ENCODE peak calls at places on chromosome 2, in six cellular contexts. W is GM23338, Q is keratinocyte, Y is PC-9, I is tibial nerve, S is cardiac muscle cell. E is an unnamed sample.

GRCh38 chr2:171557363-171557762 is 35.1 kb downstream of the CYBRD1 start:
- DNase-seq in W (no peak), Q (no peak), Y (no peak), I (no peak), S (no peak), E (no peak)

GRCh38 chr2:168490916-168491605 is 35.0 kb downstream of the CERS6 start:
- DNase-seq in W (no peak), Q (no peak), Y (no peak), I (no peak), S (no peak), E (no peak)

GRCh38 chr2:132651115-132652099 is 18.6 kb downstream of the LYPD1 start:
- DNase-seq in W (peak; percentile 64), Q (no peak), Y (no peak), I (no peak), S (peak; percentile 60), E (no peak)

GRCh38 chr2:99562516-99562915 is 72.7 kb upstream of the REV1 start:
- DNase-seq in W (no peak), Q (no peak), Y (no peak), I (no peak), S (no peak), E (no peak)

GRCh38 chr2:24454258-24454657 is 36.8 kb upstream of the NCOA1 start:
- DNase-seq in W (no peak), Q (no peak), Y (no peak), I (no peak), S (peak; percentile 71), E (no peak)

GRCh38 chr2:46309052-46309953 is 12.1 kb downstream of the EPAS1 start:
- DNase-seq in W (no peak), Q (peak; percentile 93), Y (peak; percentile 52), I (no peak), S (peak; percentile 42), E (no peak)

GRCh38 chr2:54572636-54573531 is 116.8 kb downstream of the SPTBN1 start:
- DNase-seq in W (no peak), Q (no peak), Y (peak; percentile 61), I (no peak), S (peak; percentile 37), E (no peak)

GRCh38 chr2:172445851-172446250 is 18.5 kb downstream of the ITGA6 start:
- DNase-seq in W (no peak), Q (no peak), Y (no peak), I (no peak), S (peak; percentile 37), E (no peak)

GRCh38 chr2:41736105-41736567 is 311.7 kb upstream of the PKDCC start:
- DNase-seq in W (no peak), Q (no peak), Y (no peak), I (no peak), S (no peak), E (no peak)

GRCh38 chr2:88329815-88330603 is 122.5 kb downstream of the FOXI3 start:
- DNase-seq in W (peak; percentile 73), Q (peak; percentile 11), Y (peak; percentile 70), I (no peak), S (peak; percentile 2), E (no peak)

GRCh38 chr2:74037379-74037860 is 52.7 kb downstream of the TET3 start:
- DNase-seq in W (no peak), Q (no peak), Y (no peak), I (no peak), S (peak; percentile 84), E (peak; percentile 11)

GRCh38 chr2:62577994-62578836 is 72.2 kb upstream of the TMEM17 start:
- DNase-seq in W (no peak), Q (peak; percentile 77), Y (peak; percentile 98), I (no peak), S (peak; percentile 61), E (peak; percentile 50)

GRCh38 chr2:64999754-65000153 is 10.6 kb downstream of the SLC1A4 start:
- DNase-seq in W (no peak), Q (no peak), Y (no peak), I (no peak), S (no peak), E (no peak)

GRCh38 chr2:119809329-119810038 is 49.8 kb downstream of the PTPN4 start:
- DNase-seq in W (no peak), Q (no peak), Y (no peak), I (no peak), S (peak; percentile 89), E (peak; percentile 30)

GRCh38 chr2:8043295-8043694 is 638.6 kb upstream of the ID2 start:
- DNase-seq in W (no peak), Q (no peak), Y (no peak), I (no peak), S (no peak), E (no peak)

GRCh38 chr2:53435610-53436009 is 332.0 kb upstream of the CHAC2 start:
- DNase-seq in W (no peak), Q (no peak), Y (no peak), I (no peak), S (no peak), E (no peak)

GRCh38 chr2:227248876-227249275 is 76.2 kb upstream of the MFF start:
- DNase-seq in W (no peak), Q (no peak), Y (no peak), I (no peak), S (no peak), E (no peak)

GRCh38 chr2:190637331-190637734 is 11.6 kb upstream of the NAB1 start:
- DNase-seq in W (no peak), Q (no peak), Y (no peak), I (no peak), S (peak; percentile 72), E (no peak)

GRCh38 chr2:195162918-195163317 is 494.1 kb upstream of the SLC39A10 start:
- DNase-seq in W (no peak), Q (no peak), Y (no peak), I (no peak), S (no peak), E (no peak)

GRCh38 chr2:172128484-172128883 is 25.8 kb upstream of the DLX2 start:
- DNase-seq in W (no peak), Q (no peak), Y (peak; percentile 59), I (no peak), S (no peak), E (no peak)

GRCh38 chr2:239756392-239757153 is 268.6 kb downstream of the NDUFA10 start:
- DNase-seq in W (no peak), Q (no peak), Y (no peak), I (no peak), S (peak; percentile 65), E (no peak)

GRCh38 chr2:46947841-46948240 is 32.2 kb upstream of the MCFD2 start:
- DNase-seq in W (no peak), Q (no peak), Y (no peak), I (no peak), S (no peak), E (no peak)

GRCh38 chr2:1626271-1626681 is 118.0 kb downstream of the PXDN start:
- DNase-seq in W (no peak), Q (no peak), Y (peak; percentile 51), I (no peak), S (no peak), E (no peak)

GRCh38 chr2:46413631-46414030 is 65.7 kb upstream of the TMEM247 start:
- DNase-seq in W (no peak), Q (no peak), Y (peak; percentile 86), I (no peak), S (no peak), E (no peak)

GRCh38 chr2:210475726-210476125 is 833 bp downstream of the LANCL1 start:
- DNase-seq in W (no peak), Q (no peak), Y (no peak), I (no peak), S (no peak), E (no peak)

GRCh38 chr2:37167636-37168182 is 10.9 kb upstream of the EIF2AK2 start:
- DNase-seq in W (no peak), Q (no peak), Y (peak; percentile 55), I (no peak), S (no peak), E (no peak)

GRCh38 chr2:109081374-109081773 is 47.6 kb upstream of the SH3RF3 start:
- DNase-seq in W (no peak), Q (no peak), Y (no peak), I (no peak), S (no peak), E (no peak)

GRCh38 chr2:231427116-231427515 is 31.6 kb downstream of the B3GNT7 start:
- DNase-seq in W (no peak), Q (no peak), Y (no peak), I (no peak), S (no peak), E (no peak)

GRCh38 chr2:231425291-231425810 is 29.8 kb downstream of the B3GNT7 start:
- DNase-seq in W (no peak), Q (no peak), Y (no peak), I (no peak), S (no peak), E (no peak)

GRCh38 chr2:231421051-231421580 is 25.6 kb downstream of the B3GNT7 start:
- DNase-seq in W (no peak), Q (no peak), Y (no peak), I (no peak), S (no peak), E (no peak)

GRCh38 chr2:231425811-231426703 is 30.5 kb downstream of the B3GNT7 start:
- DNase-seq in W (peak; percentile 25), Q (no peak), Y (peak; percentile 79), I (no peak), S (no peak), E (no peak)

DNA sequence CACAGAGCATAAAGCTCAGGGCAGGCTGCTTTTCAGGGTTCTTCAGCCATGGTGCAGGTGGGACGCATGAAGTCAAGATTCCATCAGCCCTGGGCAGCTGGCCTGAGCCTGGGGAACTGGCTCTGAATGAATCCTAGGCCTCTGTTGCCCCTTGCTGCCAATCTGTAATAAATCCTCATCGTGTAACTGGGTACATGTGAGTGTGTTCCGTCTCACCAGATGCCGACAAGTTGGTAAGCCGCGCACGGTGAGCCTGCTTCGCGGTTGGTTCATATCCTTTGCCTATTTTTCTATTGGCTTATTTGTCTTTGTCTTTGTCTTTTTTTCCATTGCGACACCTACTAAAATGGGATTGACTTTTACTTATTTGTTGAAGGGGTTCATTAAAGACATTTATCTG is 27.7 kb downstream of the B3GNT7 start:
- DNase-seq in W (no peak), Q (no peak), Y (no peak), I (no peak), S (no peak), E (no peak)
- H3K4me3 ChIP-seq in W (no peak overlapping the region), Q (no peak overlapping the region), Y (no peak overlapping the region), I (no peak overlapping the region), S (no peak overlapping the region), E (no peak overlapping the region)

GRCh38 chr2:26660363-26660962 is 19.3 kb upstream of the CIB4 start:
- DNase-seq in W (no peak), Q (no peak), Y (no peak), I (no peak), S (no peak), E (no peak)
- H3K27me3 ChIP-seq in W (no peaks in the 10 kb centered on the region), Q (no peaks in the 10 kb centered on the region), Y (peaks cover 7% of the 10 kb centered on the region), I (no peaks in the 10 kb centered on the region), S (no peaks in the 10 kb centered on the region), E (peaks cover 14% of the 10 kb centered on the region)

GRCh38 chr2:189558516-189559263 is 21.9 kb downstream of the SLC40A1 start:
- DNase-seq in W (peak; percentile 26), Q (no peak), Y (no peak), I (no peak), S (no peak), E (no peak)
- TF ChIP-seq CTCF in W (no peak), Q (no peak), Y (no peak), I (no peak), S (no peak), E (no peak)

DNA sequence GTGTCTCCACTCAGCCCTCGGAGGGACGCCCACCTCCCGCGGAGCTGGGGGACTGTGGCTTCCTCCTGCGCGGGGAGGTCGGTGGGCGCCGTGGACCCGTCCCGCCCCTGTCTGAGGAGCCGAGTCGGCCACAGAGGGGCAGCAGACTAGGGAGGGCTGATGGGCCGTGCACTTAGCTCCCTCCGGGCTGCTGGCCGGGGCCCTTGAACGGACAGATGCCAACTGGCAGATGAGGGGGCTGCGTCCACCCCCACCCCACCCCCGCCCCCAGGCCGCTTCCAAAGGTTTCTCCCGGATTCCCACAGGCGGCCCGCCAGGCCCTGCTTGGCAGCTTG is 10.4 kb upstream of the UBE2F start:
- DNase-seq in W (peak; percentile 55), Q (no peak), Y (no peak), I (no peak), S (peak; percentile 10), E (no peak)
- H3K4me3 ChIP-seq in W (peak overlapping the region; percentile 71), Q (no peak overlapping the region), Y (no peak overlapping the region), I (no peak overlapping the region), S (peak overlapping the region; percentile 9), E (peak overlapping the region; percentile 45)

E was measured in AG04450.